ENCODE peak calls at places on chromosomes 13 and 19, in ten cellular contexts. One of them, this sample, is unnamed. For H3K27me3, the result is how much of the 10 kb centered on the place peaks cover.

GRCh38 chr13:112141643-112142400 is 74.9 kb downstream of the SOX1 start:
- DNase-seq in tibial nerve: no peak
- DNase-seq in endodermal cell: no peak
- DNase-seq in IMR-90: no peak
- DNase-seq in GM23248: no peak
- DNase-seq in heart left ventricle: no peak
- DNase-seq in RWPE2: no peak
- DNase-seq in heart right ventricle: no peak
- DNase-seq in Peyer's patch: no peak
- DNase-seq in neuronal stem cell: no peak
- DNase-seq in this sample: no peak

GRCh38 chr13:31380728-31381127 is 181.0 kb downstream of the B3GLCT start:
- DNase-seq in tibial nerve: no peak
- DNase-seq in endodermal cell: no peak
- DNase-seq in IMR-90: no peak
- DNase-seq in GM23248: no peak
- DNase-seq in heart left ventricle: no peak
- DNase-seq in RWPE2: no peak
- DNase-seq in heart right ventricle: no peak
- DNase-seq in Peyer's patch: no peak
- DNase-seq in neuronal stem cell: peak
- DNase-seq in this sample: no peak

GRCh38 chr19:4897146-4897545 is 5.5 kb downstream of the ARRDC5 start:
- DNase-seq in tibial nerve: no peak
- DNase-seq in endodermal cell: no peak
- DNase-seq in IMR-90: no peak
- DNase-seq in GM23248: no peak
- DNase-seq in heart left ventricle: no peak
- DNase-seq in RWPE2: no peak
- DNase-seq in heart right ventricle: no peak
- DNase-seq in Peyer's patch: no peak
- DNase-seq in neuronal stem cell: no peak
- DNase-seq in this sample: no peak

GRCh38 chr19:53308339-53308811 is 25.2 kb upstream of the ZNF845 start:
- DNase-seq in tibial nerve: no peak
- DNase-seq in endodermal cell: peak
- DNase-seq in IMR-90: no peak
- DNase-seq in GM23248: peak
- DNase-seq in heart left ventricle: peak
- DNase-seq in RWPE2: no peak
- DNase-seq in heart right ventricle: peak
- DNase-seq in Peyer's patch: no peak
- DNase-seq in neuronal stem cell: peak
- DNase-seq in this sample: no peak

GRCh38 chr19:40584007-40584406 is 7.3 kb downstream of the SHKBP1 start:
- DNase-seq in tibial nerve: no peak
- DNase-seq in endodermal cell: no peak
- DNase-seq in IMR-90: no peak
- DNase-seq in GM23248: no peak
- DNase-seq in heart left ventricle: no peak
- DNase-seq in RWPE2: no peak
- DNase-seq in heart right ventricle: no peak
- DNase-seq in Peyer's patch: no peak
- DNase-seq in neuronal stem cell: no peak
- DNase-seq in this sample: no peak

GRCh38 chr19:5940260-5941208 is 26.5 kb downstream of the CAPS start:
- DNase-seq in tibial nerve: no peak
- DNase-seq in endodermal cell: no peak
- DNase-seq in IMR-90: no peak
- DNase-seq in GM23248: no peak
- DNase-seq in heart left ventricle: no peak
- DNase-seq in RWPE2: no peak
- DNase-seq in heart right ventricle: no peak
- DNase-seq in Peyer's patch: no peak
- DNase-seq in neuronal stem cell: no peak
- DNase-seq in this sample: no peak

GRCh38 chr13:58574791-58575190 is 943.2 kb downstream of the PCDH17 start:
- DNase-seq in tibial nerve: no peak
- DNase-seq in endodermal cell: no peak
- DNase-seq in IMR-90: no peak
- DNase-seq in GM23248: no peak
- DNase-seq in heart left ventricle: no peak
- DNase-seq in RWPE2: no peak
- DNase-seq in heart right ventricle: no peak
- DNase-seq in Peyer's patch: no peak
- DNase-seq in neuronal stem cell: no peak
- DNase-seq in this sample: no peak

GRCh38 chr19:3055741-3056453 is 6.4 kb downstream of the TLE5 start:
- DNase-seq in tibial nerve: no peak
- DNase-seq in endodermal cell: peak
- DNase-seq in IMR-90: no peak
- DNase-seq in GM23248: no peak
- DNase-seq in heart left ventricle: no peak
- DNase-seq in RWPE2: peak
- DNase-seq in heart right ventricle: no peak
- DNase-seq in Peyer's patch: no peak
- DNase-seq in neuronal stem cell: no peak
- DNase-seq in this sample: peak

GRCh38 chr13:33334831-33335230 is 49.3 kb upstream of the STARD13 start:
- DNase-seq in tibial nerve: no peak
- DNase-seq in endodermal cell: no peak
- DNase-seq in IMR-90: no peak
- DNase-seq in GM23248: no peak
- DNase-seq in heart left ventricle: no peak
- DNase-seq in RWPE2: no peak
- DNase-seq in heart right ventricle: no peak
- DNase-seq in Peyer's patch: no peak
- DNase-seq in neuronal stem cell: no peak
- DNase-seq in this sample: no peak

GRCh38 chr19:40472516-40472915 is 5.7 kb downstream of the SPTBN4 start:
- DNase-seq in tibial nerve: no peak
- DNase-seq in endodermal cell: no peak
- DNase-seq in IMR-90: no peak
- DNase-seq in GM23248: no peak
- DNase-seq in heart left ventricle: no peak
- DNase-seq in RWPE2: no peak
- DNase-seq in heart right ventricle: no peak
- DNase-seq in Peyer's patch: no peak
- DNase-seq in neuronal stem cell: no peak
- DNase-seq in this sample: no peak

GRCh38 chr13:18962168-18962734 is 219.4 kb downstream of the TUBA3C start:
- DNase-seq in tibial nerve: no peak
- DNase-seq in endodermal cell: no peak
- DNase-seq in IMR-90: no peak
- DNase-seq in GM23248: no peak
- DNase-seq in heart left ventricle: no peak
- DNase-seq in RWPE2: no peak
- DNase-seq in heart right ventricle: no peak
- DNase-seq in Peyer's patch: no peak
- DNase-seq in neuronal stem cell: no peak
- DNase-seq in this sample: no peak

GRCh38 chr19:54208784-54209057 is 8.1 kb downstream of the RPS9 start:
- DNase-seq in tibial nerve: no peak
- DNase-seq in endodermal cell: no peak
- DNase-seq in IMR-90: no peak
- DNase-seq in GM23248: no peak
- DNase-seq in heart left ventricle: no peak
- DNase-seq in RWPE2: no peak
- DNase-seq in heart right ventricle: no peak
- DNase-seq in Peyer's patch: no peak
- DNase-seq in neuronal stem cell: no peak
- DNase-seq in this sample: no peak

GRCh38 chr19:50975766-50976165 is 6.4 kb upstream of the KLK6 start:
- DNase-seq in tibial nerve: no peak
- DNase-seq in endodermal cell: peak
- DNase-seq in IMR-90: no peak
- DNase-seq in GM23248: no peak
- DNase-seq in heart left ventricle: no peak
- DNase-seq in RWPE2: peak
- DNase-seq in heart right ventricle: no peak
- DNase-seq in Peyer's patch: no peak
- DNase-seq in neuronal stem cell: no peak
- DNase-seq in this sample: no peak

GRCh38 chr13:30504081-30504480 is 38.3 kb upstream of the HMGB1 start:
- DNase-seq in tibial nerve: no peak
- DNase-seq in endodermal cell: no peak
- DNase-seq in IMR-90: peak
- DNase-seq in GM23248: peak
- DNase-seq in heart left ventricle: no peak
- DNase-seq in RWPE2: no peak
- DNase-seq in heart right ventricle: no peak
- DNase-seq in Peyer's patch: no peak
- DNase-seq in neuronal stem cell: no peak
- DNase-seq in this sample: no peak

DNA sequence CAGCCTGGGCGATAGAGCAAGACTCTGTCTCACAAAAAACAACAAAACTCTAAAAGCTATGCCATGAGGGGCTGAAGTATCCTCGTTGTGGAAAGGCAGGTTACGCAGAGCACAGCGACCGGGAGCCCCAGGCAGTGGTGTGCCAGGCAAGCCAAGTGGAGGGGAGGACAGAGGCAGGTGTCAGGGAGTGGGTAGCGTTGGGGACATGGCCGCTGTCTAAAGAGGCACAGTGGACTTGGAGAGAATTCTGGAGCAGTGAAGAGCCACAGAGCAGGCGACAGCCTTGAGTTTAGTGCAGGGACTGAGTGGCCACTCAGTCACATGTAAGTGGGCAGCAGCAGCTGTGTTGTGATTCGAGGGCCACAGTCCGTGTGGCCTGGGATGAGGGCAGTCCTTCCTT is 541.7 kb downstream of the FGF9 start:
- DNase-seq in tibial nerve: no peak
- DNase-seq in endodermal cell: no peak
- DNase-seq in IMR-90: no peak
- DNase-seq in GM23248: no peak
- DNase-seq in heart left ventricle: no peak
- DNase-seq in RWPE2: no peak
- DNase-seq in heart right ventricle: no peak
- DNase-seq in Peyer's patch: no peak
- DNase-seq in neuronal stem cell: no peak
- DNase-seq in this sample: no peak
- H3K27me3 ChIP-seq in tibial nerve: under half
- H3K27me3 ChIP-seq in endodermal cell: under half
- H3K27me3 ChIP-seq in IMR-90: under half
- H3K27me3 ChIP-seq in GM23248: under half
- H3K27me3 ChIP-seq in heart left ventricle: under half
- H3K27me3 ChIP-seq in RWPE2: under half
- H3K27me3 ChIP-seq in heart right ventricle: under half
- H3K27me3 ChIP-seq in Peyer's patch: under half
- H3K27me3 ChIP-seq in neuronal stem cell: under half
- H3K27me3 ChIP-seq in this sample: under half

GRCh38 chr13:41411536-41411935 is 45.8 kb upstream of the RGCC start:
- DNase-seq in tibial nerve: no peak
- DNase-seq in endodermal cell: peak
- DNase-seq in IMR-90: peak
- DNase-seq in GM23248: peak
- DNase-seq in heart left ventricle: no peak
- DNase-seq in RWPE2: no peak
- DNase-seq in heart right ventricle: no peak
- DNase-seq in Peyer's patch: no peak
- DNase-seq in neuronal stem cell: peak
- DNase-seq in this sample: no peak
- H3K27me3 ChIP-seq in tibial nerve: under half
- H3K27me3 ChIP-seq in endodermal cell: under half
- H3K27me3 ChIP-seq in IMR-90: under half
- H3K27me3 ChIP-seq in GM23248: under half
- H3K27me3 ChIP-seq in heart left ventricle: under half
- H3K27me3 ChIP-seq in RWPE2: under half
- H3K27me3 ChIP-seq in heart right ventricle: under half
- H3K27me3 ChIP-seq in Peyer's patch: under half
- H3K27me3 ChIP-seq in neuronal stem cell: under half
- H3K27me3 ChIP-seq in this sample: under half

GRCh38 chr19:55720214-55720746 is 17.9 kb downstream of the NLRP9 start:
- DNase-seq in tibial nerve: no peak
- DNase-seq in endodermal cell: no peak
- DNase-seq in IMR-90: no peak
- DNase-seq in GM23248: no peak
- DNase-seq in heart left ventricle: no peak
- DNase-seq in RWPE2: no peak
- DNase-seq in heart right ventricle: no peak
- DNase-seq in Peyer's patch: peak
- DNase-seq in neuronal stem cell: no peak
- DNase-seq in this sample: no peak

GRCh38 chr19:55712804-55713631 is 25.2 kb downstream of the NLRP9 start:
- DNase-seq in tibial nerve: no peak
- DNase-seq in endodermal cell: no peak
- DNase-seq in IMR-90: no peak
- DNase-seq in GM23248: no peak
- DNase-seq in heart left ventricle: no peak
- DNase-seq in RWPE2: no peak
- DNase-seq in heart right ventricle: no peak
- DNase-seq in Peyer's patch: no peak
- DNase-seq in neuronal stem cell: no peak
- DNase-seq in this sample: no peak

GRCh38 chr19:55720801-55721200 is 17.4 kb downstream of the NLRP9 start:
- DNase-seq in tibial nerve: no peak
- DNase-seq in endodermal cell: no peak
- DNase-seq in IMR-90: no peak
- DNase-seq in GM23248: no peak
- DNase-seq in heart left ventricle: no peak
- DNase-seq in RWPE2: no peak
- DNase-seq in heart right ventricle: no peak
- DNase-seq in Peyer's patch: no peak
- DNase-seq in neuronal stem cell: no peak
- DNase-seq in this sample: no peak

GRCh38 chr19:55717251-55717650 is 21.0 kb downstream of the NLRP9 start:
- DNase-seq in tibial nerve: no peak
- DNase-seq in endodermal cell: no peak
- DNase-seq in IMR-90: no peak
- DNase-seq in GM23248: no peak
- DNase-seq in heart left ventricle: no peak
- DNase-seq in RWPE2: no peak
- DNase-seq in heart right ventricle: no peak
- DNase-seq in Peyer's patch: no peak
- DNase-seq in neuronal stem cell: no peak
- DNase-seq in this sample: no peak

GRCh38 chr19:55716531-55716930 is 21.7 kb downstream of the NLRP9 start:
- DNase-seq in tibial nerve: no peak
- DNase-seq in endodermal cell: no peak
- DNase-seq in IMR-90: no peak
- DNase-seq in GM23248: no peak
- DNase-seq in heart left ventricle: no peak
- DNase-seq in RWPE2: no peak
- DNase-seq in heart right ventricle: no peak
- DNase-seq in Peyer's patch: no peak
- DNase-seq in neuronal stem cell: no peak
- DNase-seq in this sample: no peak
- H3K27me3 ChIP-seq in tibial nerve: under half
- H3K27me3 ChIP-seq in endodermal cell: under half
- H3K27me3 ChIP-seq in IMR-90: under half
- H3K27me3 ChIP-seq in GM23248: under half
- H3K27me3 ChIP-seq in heart left ventricle: half or more
- H3K27me3 ChIP-seq in RWPE2: under half
- H3K27me3 ChIP-seq in heart right ventricle: half or more
- H3K27me3 ChIP-seq in Peyer's patch: under half
- H3K27me3 ChIP-seq in neuronal stem cell: under half
- H3K27me3 ChIP-seq in this sample: half or more

DNA sequence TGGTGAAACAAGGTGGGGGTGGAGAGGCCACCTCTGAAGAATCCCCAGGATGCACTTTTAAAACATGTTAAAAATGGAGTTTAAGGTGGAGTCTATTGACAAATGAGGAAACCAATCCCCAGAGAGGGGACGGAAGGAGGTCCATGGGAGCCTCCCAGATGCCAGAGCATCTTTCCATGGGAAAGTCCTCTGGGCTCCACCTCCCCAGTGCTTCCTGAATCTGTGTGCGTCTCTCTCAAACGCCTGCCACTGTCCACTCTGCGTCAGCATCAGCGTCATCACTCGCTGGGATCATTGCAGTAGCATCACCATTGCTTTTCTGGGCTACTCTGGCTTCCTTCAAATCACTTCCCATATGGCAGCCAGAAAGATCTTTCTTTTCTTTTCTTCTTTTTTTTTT is 6.2 kb downstream of the GPR4 start:
- DNase-seq in tibial nerve: no peak
- DNase-seq in endodermal cell: no peak
- DNase-seq in IMR-90: peak
- DNase-seq in GM23248: peak
- DNase-seq in heart left ventricle: peak
- DNase-seq in RWPE2: no peak
- DNase-seq in heart right ventricle: no peak
- DNase-seq in Peyer's patch: no peak
- DNase-seq in neuronal stem cell: no peak
- DNase-seq in this sample: no peak
- H3K27me3 ChIP-seq in tibial nerve: under half
- H3K27me3 ChIP-seq in endodermal cell: half or more
- H3K27me3 ChIP-seq in IMR-90: under half
- H3K27me3 ChIP-seq in GM23248: under half
- H3K27me3 ChIP-seq in heart left ventricle: half or more
- H3K27me3 ChIP-seq in RWPE2: under half
- H3K27me3 ChIP-seq in heart right ventricle: under half
- H3K27me3 ChIP-seq in Peyer's patch: under half
- H3K27me3 ChIP-seq in neuronal stem cell: half or more
- H3K27me3 ChIP-seq in this sample: under half

This sample was measured in lower lobe of right lung.